ENCODE peak calls at places on chromosomes 1 and 21, in four cellular contexts. F, O, M and J are unnamed samples.

GRCh38 chr1:36324322-36324802 is 917 bp upstream of the EVA1B start:
- DNase-seq in F (no peak), O (no peak), M (no peak), J (no peak)

GRCh38 chr1:20602851-20603450 is 14.1 kb downstream of the CDA start:
- DNase-seq in F (no peak), O (no peak), M (no peak), J (no peak)

GRCh38 chr1:18178125-18178524 is 70.5 kb downstream of the IGSF21 start:
- DNase-seq in F (no peak), O (no peak), M (no peak), J (no peak)

GRCh38 chr1:20724364-20725188 is 6.8 kb upstream of the KIF17 start:
- DNase-seq in F (peak; percentile 36), O (no peak), M (no peak), J (no peak)

GRCh38 chr1:45723248-45723930 is 27.1 kb downstream of the IPP start:
- DNase-seq in F (no peak), O (no peak), M (no peak), J (no peak)

GRCh38 chr1:25064465-25065238 is 134.6 kb upstream of the RUNX3 start:
- DNase-seq in F (no peak), O (no peak), M (no peak), J (no peak)

GRCh38 chr1:10606070-10606469 is 131.3 kb downstream of the PEX14 start:
- DNase-seq in F (peak; percentile 20), O (no peak), M (no peak), J (no peak)

GRCh38 chr1:11794446-11795237 is 11.1 kb downstream of the MTHFR start:
- DNase-seq in F (no peak), O (no peak), M (no peak), J (no peak)

GRCh38 chr1:54153548-54154439 is 994 bp upstream of the CDCP2 start:
- DNase-seq in F (peak; percentile 65), O (peak; percentile 70), M (peak; percentile 90), J (peak; percentile 66)

GRCh38 chr1:48245106-48245505 is 22.6 kb downstream of the SLC5A9 start:
- DNase-seq in F (no peak), O (no peak), M (peak; percentile 73), J (no peak)

GRCh38 chr1:227780101-227781044 is 35.1 kb upstream of the PRSS38 start:
- DNase-seq in F (peak; percentile 39), O (no peak), M (peak; percentile 58), J (no peak)

GRCh38 chr1:59805564-59805963 is 9.2 kb upstream of the HOOK1 start:
- DNase-seq in F (no peak), O (no peak), M (no peak), J (no peak)

GRCh38 chr1:184036517-184036949 is 995 bp downstream of the COLGALT2 start:
- DNase-seq in F (no peak), O (peak; percentile 28), M (peak; percentile 73), J (no peak)

GRCh38 chr1:216598448-216598847 is 124.8 kb downstream of the ESRRG start:
- DNase-seq in F (no peak), O (no peak), M (no peak), J (no peak)

GRCh38 chr1:226634156-226634588 is 85.6 kb downstream of the STUM start:
- DNase-seq in F (peak; percentile 75), O (peak; percentile 70), M (peak; percentile 88), J (peak; percentile 75)

GRCh38 chr1:157108448-157108847 is 8.8 kb upstream of the ETV3L start:
- DNase-seq in F (no peak), O (no peak), M (no peak), J (no peak)

GRCh38 chr21:41280115-41280919 is 36.3 kb upstream of the FAM3B start:
- DNase-seq in F (no peak), O (peak; percentile 92), M (no peak), J (no peak)

GRCh38 chr1:9490605-9491339 is 48.5 kb upstream of the SLC25A33 start:
- DNase-seq in F (peak; percentile 93), O (peak; percentile 84), M (peak; percentile 94), J (peak; percentile 89)

GRCh38 chr21:43600642-43601397 is 58.5 kb downstream of the HSF2BP start:
- DNase-seq in F (no peak), O (peak; percentile 81), M (no peak), J (peak; percentile 83)

GRCh38 chr1:48026275-48026674 is 29.1 kb upstream of the TRABD2B start:
- DNase-seq in F (no peak), O (peak; percentile 23), M (no peak), J (peak; percentile 52)

GRCh38 chr1:181479137-181479745 is 4.1 kb upstream of the CACNA1E start:
- DNase-seq in F (no peak), O (peak; percentile 72), M (no peak), J (peak; percentile 24)

GRCh38 chr1:227540170-227541098 is 22.9 kb upstream of the ZNF678 start:
- DNase-seq in F (no peak), O (no peak), M (no peak), J (no peak)

GRCh38 chr1:69836961-69837636 is 269.4 kb downstream of the LRRC7 start:
- DNase-seq in F (no peak), O (no peak), M (no peak), J (no peak)

GRCh38 chr1:51294566-51295184 is 35.7 kb downstream of the TTC39A start:
- DNase-seq in F (peak; percentile 37), O (no peak), M (peak; percentile 55), J (no peak)

GRCh38 chr1:243495442-243496172 is 239.8 kb downstream of the SDCCAG8 start:
- DNase-seq in F (no peak), O (peak; percentile 81), M (no peak), J (no peak)

GRCh38 chr1:169109561-169110134 is 3.2 kb downstream of the ATP1B1 start:
- DNase-seq in F (peak; percentile 58), O (peak; percentile 90), M (no peak), J (peak; percentile 91)

GRCh38 chr1:162003061-162003824 is 20.4 kb downstream of the OLFML2B start:
- DNase-seq in F (no peak), O (peak; percentile 96), M (peak; percentile 89), J (no peak)

GRCh38 chr1:162631546-162632233 is 574 bp upstream of the DDR2 start:
- DNase-seq in F (no peak), O (peak; percentile 84), M (peak; percentile 79), J (no peak)

GRCh38 chr1:157782946-157783345 is 6.0 kb upstream of the FCRL2 start:
- DNase-seq in F (no peak), O (no peak), M (no peak), J (no peak)

GRCh38 chr21:42513151-42513984 is at the start of gene SLC37A1:
- DNase-seq in F (no peak), O (no peak), M (peak; percentile 66), J (peak; percentile 33)

GRCh38 chr1:178361847-178362246 is 134.9 kb downstream of the CLEC20A start:
- DNase-seq in F (no peak), O (no peak), M (no peak), J (no peak)

GRCh38 chr1:84020151-84020550 is 21.2 kb upstream of the TTLL7 start:
- DNase-seq in F (no peak), O (no peak), M (no peak), J (no peak)

GRCh38 chr1:91537281-91538069 is 36.8 kb downstream of the CDC7 start:
- DNase-seq in F (no peak), O (peak; percentile 86), M (no peak), J (no peak)

GRCh38 chr21:44293551-44294231 is 6.2 kb upstream of the PFKL start:
- DNase-seq in F (no peak), O (no peak), M (no peak), J (no peak)

GRCh38 chr1:220891221-220892085 is 12.2 kb downstream of the HLX start:
- DNase-seq in F (no peak), O (no peak), M (no peak), J (no peak)

GRCh38 chr1:6727535-6727934 is 25.9 kb upstream of the DNAJC11 start:
- DNase-seq in F (no peak), O (peak; percentile 64), M (peak; percentile 74), J (peak; percentile 44)

GRCh38 chr21:37072239-37072987 is 458 bp downstream of the PIGP start:
- DNase-seq in F (peak; percentile 64), O (no peak), M (no peak), J (peak; percentile 50)

GRCh38 chr1:27444632-27445031 is 45.3 kb downstream of the WASF2 start:
- DNase-seq in F (no peak), O (no peak), M (no peak), J (no peak)
- H3K4me1 ChIP-seq in F (no peaks in the 10 kb centered on the region), O (no peaks in the 10 kb centered on the region), M (peaks cover 61% of the 10 kb centered on the region), J (no peaks in the 10 kb centered on the region)

DNA sequence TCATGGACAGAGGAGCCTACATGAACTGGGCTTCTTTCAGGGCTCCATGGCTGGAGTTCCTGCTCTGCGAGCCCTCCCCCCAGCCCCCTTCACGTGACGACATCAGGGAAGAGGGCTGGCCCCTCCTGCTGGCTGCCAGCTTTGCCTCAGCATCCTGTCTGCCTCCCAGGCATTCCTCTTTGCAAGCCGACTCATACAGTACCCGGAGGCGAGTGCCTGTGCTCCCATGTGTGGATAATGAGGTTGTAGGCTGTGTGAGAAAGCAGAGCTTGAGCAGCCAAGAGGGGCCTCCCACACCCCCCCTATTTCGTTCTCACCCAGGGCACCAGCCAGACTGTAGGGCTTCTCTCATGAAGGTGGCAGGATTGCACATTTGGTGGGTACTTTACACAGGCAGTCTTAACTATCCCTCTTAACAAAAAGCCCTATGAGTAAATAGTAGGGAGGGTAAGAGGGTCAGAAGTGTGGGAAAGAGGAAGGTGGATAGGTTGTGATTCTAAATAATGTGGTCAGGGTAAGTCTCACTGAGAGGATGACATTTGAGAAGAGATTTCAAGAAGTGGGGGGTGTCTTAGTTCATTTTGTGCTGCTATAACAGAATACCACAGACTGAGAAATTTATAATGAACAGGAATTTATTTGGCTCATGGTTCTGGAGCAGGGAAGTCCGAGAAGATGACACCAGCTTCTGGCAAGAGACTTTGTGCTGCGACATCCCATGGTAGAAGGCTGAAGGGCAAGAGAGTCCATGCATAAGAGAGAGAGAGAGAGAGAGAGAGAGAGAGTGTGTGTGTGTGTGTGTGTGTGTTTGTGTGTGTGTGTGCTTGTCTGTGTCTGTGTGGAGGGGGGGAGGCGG is 113.5 kb downstream of the OMA1 start:
- DNase-seq in F (no peak), O (peak; percentile 31), M (peak; percentile 74), J (peak; percentile 74)
- TF ChIP-seq CTCF in F (no peak), O (no peak), M (no peak), J (no peak)

GRCh38 chr1:156077430-156077760 is 4.9 kb downstream of the MEX3A start:
- DNase-seq in F (no peak), O (no peak), M (no peak), J (no peak)
- H3K4me3 ChIP-seq in F (peak overlapping the region; percentile 68), O (no peak overlapping the region), M (no peak overlapping the region), J (no peak overlapping the region)

GRCh38 chr1:22231068-22231593 is 88.2 kb upstream of the WNT4 start:
- DNase-seq in F (no peak), O (no peak), M (no peak), J (no peak)

GRCh38 chr1:22228505-22228911 is 85.6 kb upstream of the WNT4 start:
- DNase-seq in F (no peak), O (no peak), M (no peak), J (peak; percentile 66)

GRCh38 chr1:22229374-22229773 is 86.5 kb upstream of the WNT4 start:
- DNase-seq in F (no peak), O (no peak), M (no peak), J (peak; percentile 47)

GRCh38 chr1:22225858-22226584 is 83.1 kb upstream of the WNT4 start:
- DNase-seq in F (no peak), O (no peak), M (no peak), J (no peak)

DNA sequence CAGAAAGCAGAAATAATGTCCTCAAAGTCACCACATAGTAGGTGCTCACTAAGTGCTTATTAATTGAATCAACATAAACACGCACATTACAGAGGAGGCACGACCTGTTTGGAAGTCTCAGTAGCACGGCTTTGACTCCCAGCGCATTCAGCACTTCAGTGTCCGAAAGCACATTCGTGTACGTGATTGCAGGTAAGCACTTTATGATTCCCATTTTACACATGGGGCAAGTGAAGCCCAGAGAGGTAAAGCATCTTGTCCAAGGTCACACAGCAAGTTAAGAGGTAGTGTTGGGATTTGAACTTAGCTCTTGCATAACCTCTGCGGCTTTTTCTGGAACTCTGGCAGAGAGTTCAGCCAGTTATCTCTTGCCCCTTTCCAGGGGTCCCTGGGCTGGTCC is 85.2 kb upstream of the WNT4 start:
- DNase-seq in F (no peak), O (no peak), M (no peak), J (no peak)
- H3K4me1 ChIP-seq in F (no peaks in the 10 kb centered on the region), O (no peaks in the 10 kb centered on the region), M (no peaks in the 10 kb centered on the region), J (peaks cover 34% of the 10 kb centered on the region)